ENCODE peak calls at places on chromosomes 11 and 22, in six cellular contexts. J, R, Q, L, M and G are unnamed samples.

GRCh38 chr11:10730151-10730550 is 20.9 kb upstream of the CTR9 start:
- DNase-seq in R (no peak), M (no peak), L (no peak), Q (no peak), J (no peak), G (no peak)

GRCh38 chr11:65917434-65918210 is 1.2 kb downstream of the C11orf68 start:
- DNase-seq in M (no peak), R (peak; percentile 69), Q (no peak), L (no peak), J (no peak), G (no peak)

GRCh38 chr11:18264677-18265542 is 1.2 kb upstream of the SAA1 start:
- DNase-seq in Q (no peak), L (no peak), J (no peak), M (peak; percentile 53), R (no peak), G (no peak)

GRCh38 chr11:123694551-123694950 is 40.1 kb upstream of the SCN3B start:
- DNase-seq in L (no peak), Q (no peak), R (no peak), J (no peak), M (no peak), G (no peak)

GRCh38 chr22:24105018-24105360 is 76.3 kb upstream of the SUSD2 start:
- DNase-seq in L (no peak), R (no peak), J (no peak), M (no peak), Q (peak; percentile 75), G (no peak)

GRCh38 chr11:103537904-103538502 is 428.8 kb downstream of the DYNC2H1 start:
- DNase-seq in L (no peak), Q (no peak), R (no peak), M (peak; percentile 0), J (no peak), G (no peak)

GRCh38 chr11:23123766-23124165 is 263.5 kb upstream of the CCDC179 start:
- DNase-seq in M (no peak), J (no peak), R (no peak), Q (no peak), L (no peak), G (no peak)

GRCh38 chr11:78138694-78139421 is 568 bp downstream of the ALG8 start:
- DNase-seq in J (no peak), M (no peak), R (no peak), Q (no peak), L (no peak), G (no peak)

GRCh38 chr22:36086629-36087254 is 58.1 kb upstream of the RBFOX2 start:
- DNase-seq in R (no peak), J (no peak), L (no peak), Q (no peak), M (no peak), G (no peak)

GRCh38 chr11:88552377-88553029 is 215.0 kb upstream of the CTSC start:
- DNase-seq in Q (no peak), J (peak; percentile 14), M (no peak), R (no peak), L (no peak), G (no peak)

GRCh38 chr11:64409707-64410395 is 50.9 kb downstream of the RPS6KA4 start:
- DNase-seq in J (no peak), M (no peak), L (no peak), Q (no peak), R (no peak), G (no peak)

GRCh38 chr11:119130662-119131061 is 9.3 kb downstream of the HINFP start:
- DNase-seq in J (no peak), R (no peak), Q (no peak), M (no peak), L (no peak), G (no peak)

GRCh38 chr11:91792779-91793262 is 431.8 kb upstream of the FAT3 start:
- DNase-seq in J (no peak), M (no peak), R (no peak), Q (no peak), L (no peak), G (no peak)

GRCh38 chr11:60840711-60841430 is 1.0 kb upstream of the CCDC86 start:
- DNase-seq in R (no peak), J (no peak), L (peak; percentile 30), Q (no peak), M (no peak), G (peak; percentile 84)

GRCh38 chr11:35946766-35947165 is 2.9 kb downstream of the LDLRAD3 start:
- DNase-seq in L (no peak), R (no peak), M (no peak), J (no peak), Q (no peak), G (no peak)

GRCh38 chr11:75813622-75814039 is 1.4 kb upstream of the UVRAG start:
- DNase-seq in J (no peak), M (no peak), L (no peak), Q (no peak), R (no peak), G (no peak)

GRCh38 chr22:43876866-43877509 is 14.7 kb upstream of the SULT4A1 start:
- DNase-seq in Q (no peak), L (no peak), J (no peak), R (peak; percentile 10), M (no peak), G (no peak)

GRCh38 chr11:43818220-43818619 is 62.4 kb upstream of the ALKBH3 start:
- DNase-seq in Q (no peak), R (no peak), M (no peak), L (no peak), J (no peak), G (no peak)

GRCh38 chr11:726278-726915 is 20.4 kb downstream of the EPS8L2 start:
- DNase-seq in M (no peak), L (no peak), Q (peak; percentile 80), J (no peak), R (peak; percentile 91), G (no peak)

GRCh38 chr22:44076825-44077224 is 52.7 kb downstream of the PARVB start:
- DNase-seq in J (no peak), M (no peak), R (no peak), L (no peak), Q (no peak), G (no peak)

GRCh38 chr11:101129203-101129943 is at the start of gene PGR:
- DNase-seq in M (no peak), R (no peak), J (peak; percentile 58), L (peak; percentile 27), Q (peak; percentile 78), G (no peak)

GRCh38 chr11:18650859-18651557 is 16.9 kb upstream of the SPTY2D1 start:
- DNase-seq in M (no peak), L (no peak), J (no peak), Q (peak; percentile 72), R (no peak), G (peak; percentile 22)

GRCh38 chr11:46352063-46352841 is 5.0 kb downstream of the DGKZ start:
- DNase-seq in R (peak; percentile 81), L (no peak), Q (no peak), M (no peak), J (peak; percentile 66), G (peak; percentile 30)

GRCh38 chr22:41197808-41198585 is 7.1 kb upstream of the L3MBTL2 start:
- DNase-seq in Q (no peak), M (no peak), L (no peak), R (peak; percentile 66), J (peak; percentile 45), G (peak; percentile 86)

GRCh38 chr11:37995886-37996285 is 1397.8 kb upstream of the RAG2 start:
- DNase-seq in R (no peak), M (no peak), L (no peak), J (no peak), Q (no peak), G (no peak)

GRCh38 chr11:114172055-114172861 is 112.7 kb downstream of the ZBTB16 start:
- DNase-seq in L (no peak), Q (no peak), R (no peak), M (no peak), J (no peak), G (no peak)

GRCh38 chr11:129885381-129885780 is 10.0 kb downstream of the NFRKB start:
- DNase-seq in Q (no peak), R (no peak), J (no peak), L (no peak), M (no peak), G (no peak)

GRCh38 chr22:19400881-19401280 is 30.7 kb downstream of the HIRA start:
- DNase-seq in L (no peak), J (no peak), Q (no peak), M (no peak), R (no peak), G (no peak)

GRCh38 chr11:134020598-134020997 is 48.3 kb upstream of the JAM3 start:
- DNase-seq in R (no peak), L (no peak), J (no peak), Q (no peak), M (no peak), G (no peak)

GRCh38 chr11:47251751-47252150 is 3.1 kb upstream of the ACP2 start:
- DNase-seq in Q (no peak), R (no peak), L (no peak), J (no peak), M (no peak), G (no peak)

GRCh38 chr11:56994532-56994931 is 5.8 kb downstream of the OR5AK2 start:
- DNase-seq in J (no peak), M (no peak), L (no peak), R (no peak), Q (no peak), G (no peak)
- H3K9me3 ChIP-seq in J (peaks cover 12% of the 10 kb centered on the region), M (peaks cover 19% of the 10 kb centered on the region), L (no peaks in the 10 kb centered on the region), R (peaks cover 14% of the 10 kb centered on the region), Q (no peaks in the 10 kb centered on the region), G (no peaks in the 10 kb centered on the region)

DNA sequence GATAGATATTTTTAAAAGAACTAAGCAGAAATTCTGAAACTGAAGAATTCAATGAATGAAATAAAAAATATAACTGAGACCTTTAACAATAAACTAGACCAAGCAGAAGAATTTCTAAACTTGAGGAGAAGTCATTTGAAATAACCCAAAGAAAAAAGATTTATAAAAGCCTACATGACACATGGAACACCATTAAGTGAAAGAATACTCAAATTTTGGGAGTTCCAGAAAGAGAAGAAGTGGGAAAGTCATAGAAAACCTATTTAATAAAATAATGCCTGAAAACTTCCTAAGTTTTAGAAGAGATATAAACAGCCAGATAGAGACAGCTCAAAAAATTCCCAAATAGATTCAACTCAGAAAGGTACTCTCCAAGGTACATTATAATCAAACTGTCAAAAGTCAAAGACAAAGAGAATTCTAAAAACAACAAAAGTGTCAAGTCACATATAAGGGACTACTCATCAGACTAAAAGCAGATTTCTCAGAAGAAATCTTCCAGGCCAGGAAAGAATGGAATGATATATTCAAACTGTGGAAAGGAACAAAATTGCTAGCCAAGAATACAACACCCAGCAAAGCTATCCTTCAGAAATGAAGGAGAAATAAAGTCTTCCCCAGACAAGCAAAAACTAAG is 72.9 kb upstream of the GNAZ start:
- DNase-seq in Q (no peak), M (no peak), L (no peak), J (no peak), R (no peak), G (no peak)
- H3K9me3 ChIP-seq in Q (peaks cover 21% of the 10 kb centered on the region), M (peaks cover 21% of the 10 kb centered on the region), L (no peaks in the 10 kb centered on the region), J (peaks cover 18% of the 10 kb centered on the region), R (peaks cover 20% of the 10 kb centered on the region), G (no peaks in the 10 kb centered on the region)

DNA sequence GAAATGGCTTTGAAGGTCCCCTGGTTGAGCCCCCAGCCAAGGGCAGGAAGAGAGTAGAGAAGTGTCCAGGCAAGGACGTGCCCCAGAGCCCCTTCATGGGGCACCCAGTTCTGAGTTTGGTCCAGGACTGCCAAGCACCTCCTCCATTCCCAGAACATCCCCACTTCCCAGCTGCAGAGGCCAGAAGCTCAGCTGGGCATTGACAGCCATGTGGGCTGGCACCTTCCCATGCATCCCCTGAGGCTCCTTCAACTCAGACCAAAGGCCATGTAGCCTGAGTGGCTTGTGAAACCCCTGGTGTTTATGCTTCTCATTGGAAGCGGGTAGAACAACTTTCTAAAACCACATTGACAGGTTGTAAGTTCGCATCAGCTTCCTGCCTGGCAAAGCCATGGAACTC is 789.6 kb downstream of the TBC1D22A start:
- DNase-seq in J (no peak), R (no peak), Q (peak; percentile 41), L (no peak), M (no peak), G (peak; percentile 20)
- H3K9me3 ChIP-seq in J (no peaks in the 10 kb centered on the region), R (no peaks in the 10 kb centered on the region), Q (no peaks in the 10 kb centered on the region), L (no peaks in the 10 kb centered on the region), M (no peaks in the 10 kb centered on the region), G (no peaks in the 10 kb centered on the region)

GRCh38 chr22:48636746-48637145 is 1190.9 kb downstream of the BRD1 start:
- DNase-seq in R (no peak), Q (no peak), J (no peak), L (no peak), M (no peak), G (no peak)
- H3K9me3 ChIP-seq in R (no peaks in the 10 kb centered on the region), Q (no peaks in the 10 kb centered on the region), J (no peaks in the 10 kb centered on the region), L (no peaks in the 10 kb centered on the region), M (no peaks in the 10 kb centered on the region), G (no peaks in the 10 kb centered on the region)